ENCODE peak calls at places on chromosomes 5 and 9, in seven cellular contexts. One of them, this sample, is unnamed.

GRCh38 chr9:90803860-90804593 is 2.4 kb downstream of the SYK start:
- DNase-seq in stimulated activated CD8-positive, alpha-beta memory T cell treated with anti-CD3 and anti-CD28 coated beads, Interleukin-15, amount 100 ng/mL, for 1 hour: no peak
- DNase-seq in activated CD8-positive, alpha-beta memory T cell treated with anti-CD3 and anti-CD28 coated beads for 48 hours: no peak
- DNase-seq in left colon: no peak
- DNase-seq in H9: no peak
- DNase-seq in breast epithelium: no peak
- DNase-seq in AG20443: no peak
- DNase-seq in this sample: no peak

GRCh38 chr5:109468737-109469420 is 59.1 kb upstream of the PJA2 start:
- DNase-seq in stimulated activated CD8-positive, alpha-beta memory T cell treated with anti-CD3 and anti-CD28 coated beads, Interleukin-15, amount 100 ng/mL, for 1 hour: peak
- DNase-seq in activated CD8-positive, alpha-beta memory T cell treated with anti-CD3 and anti-CD28 coated beads for 48 hours: peak
- DNase-seq in left colon: peak
- DNase-seq in H9: peak
- DNase-seq in breast epithelium: peak
- DNase-seq in AG20443: peak
- DNase-seq in this sample: peak

GRCh38 chr5:40958811-40959210 is 49.5 kb downstream of the C7 start:
- DNase-seq in stimulated activated CD8-positive, alpha-beta memory T cell treated with anti-CD3 and anti-CD28 coated beads, Interleukin-15, amount 100 ng/mL, for 1 hour: no peak
- DNase-seq in activated CD8-positive, alpha-beta memory T cell treated with anti-CD3 and anti-CD28 coated beads for 48 hours: no peak
- DNase-seq in left colon: no peak
- DNase-seq in H9: no peak
- DNase-seq in breast epithelium: no peak
- DNase-seq in AG20443: no peak
- DNase-seq in this sample: no peak

GRCh38 chr5:171614511-171614910 is 171.1 kb upstream of the SMIM23 start:
- DNase-seq in stimulated activated CD8-positive, alpha-beta memory T cell treated with anti-CD3 and anti-CD28 coated beads, Interleukin-15, amount 100 ng/mL, for 1 hour: no peak
- DNase-seq in activated CD8-positive, alpha-beta memory T cell treated with anti-CD3 and anti-CD28 coated beads for 48 hours: no peak
- DNase-seq in left colon: no peak
- DNase-seq in H9: no peak
- DNase-seq in breast epithelium: no peak
- DNase-seq in AG20443: no peak
- DNase-seq in this sample: no peak

GRCh38 chr5:77428033-77428432 is 64.1 kb downstream of the WDR41 start:
- DNase-seq in stimulated activated CD8-positive, alpha-beta memory T cell treated with anti-CD3 and anti-CD28 coated beads, Interleukin-15, amount 100 ng/mL, for 1 hour: no peak
- DNase-seq in activated CD8-positive, alpha-beta memory T cell treated with anti-CD3 and anti-CD28 coated beads for 48 hours: no peak
- DNase-seq in left colon: no peak
- DNase-seq in H9: no peak
- DNase-seq in breast epithelium: no peak
- DNase-seq in AG20443: peak
- DNase-seq in this sample: no peak

GRCh38 chr9:134983094-134983493 is 65.4 kb upstream of the FCN1 start:
- DNase-seq in stimulated activated CD8-positive, alpha-beta memory T cell treated with anti-CD3 and anti-CD28 coated beads, Interleukin-15, amount 100 ng/mL, for 1 hour: no peak
- DNase-seq in activated CD8-positive, alpha-beta memory T cell treated with anti-CD3 and anti-CD28 coated beads for 48 hours: no peak
- DNase-seq in left colon: no peak
- DNase-seq in H9: peak
- DNase-seq in breast epithelium: no peak
- DNase-seq in AG20443: no peak
- DNase-seq in this sample: no peak

GRCh38 chr9:134304306-134304705 is 21.9 kb upstream of the RXRA start:
- DNase-seq in stimulated activated CD8-positive, alpha-beta memory T cell treated with anti-CD3 and anti-CD28 coated beads, Interleukin-15, amount 100 ng/mL, for 1 hour: no peak
- DNase-seq in activated CD8-positive, alpha-beta memory T cell treated with anti-CD3 and anti-CD28 coated beads for 48 hours: no peak
- DNase-seq in left colon: no peak
- DNase-seq in H9: no peak
- DNase-seq in breast epithelium: no peak
- DNase-seq in AG20443: no peak
- DNase-seq in this sample: no peak

GRCh38 chr9:76218868-76219462 is 175.3 kb downstream of the RFK start:
- DNase-seq in stimulated activated CD8-positive, alpha-beta memory T cell treated with anti-CD3 and anti-CD28 coated beads, Interleukin-15, amount 100 ng/mL, for 1 hour: no peak
- DNase-seq in activated CD8-positive, alpha-beta memory T cell treated with anti-CD3 and anti-CD28 coated beads for 48 hours: no peak
- DNase-seq in left colon: no peak
- DNase-seq in H9: no peak
- DNase-seq in breast epithelium: no peak
- DNase-seq in AG20443: no peak
- DNase-seq in this sample: no peak

GRCh38 chr9:117678882-117679281 is 25.3 kb upstream of the TLR4 start:
- DNase-seq in stimulated activated CD8-positive, alpha-beta memory T cell treated with anti-CD3 and anti-CD28 coated beads, Interleukin-15, amount 100 ng/mL, for 1 hour: no peak
- DNase-seq in activated CD8-positive, alpha-beta memory T cell treated with anti-CD3 and anti-CD28 coated beads for 48 hours: no peak
- DNase-seq in left colon: no peak
- DNase-seq in H9: no peak
- DNase-seq in breast epithelium: no peak
- DNase-seq in AG20443: no peak
- DNase-seq in this sample: no peak

GRCh38 chr5:151126199-151126645 is 31.4 kb downstream of the ANXA6 start:
- DNase-seq in stimulated activated CD8-positive, alpha-beta memory T cell treated with anti-CD3 and anti-CD28 coated beads, Interleukin-15, amount 100 ng/mL, for 1 hour: peak
- DNase-seq in activated CD8-positive, alpha-beta memory T cell treated with anti-CD3 and anti-CD28 coated beads for 48 hours: no peak
- DNase-seq in left colon: peak
- DNase-seq in H9: peak
- DNase-seq in breast epithelium: peak
- DNase-seq in AG20443: peak
- DNase-seq in this sample: peak

GRCh38 chr5:11520241-11520929 is 383.9 kb downstream of the CTNND2 start:
- DNase-seq in stimulated activated CD8-positive, alpha-beta memory T cell treated with anti-CD3 and anti-CD28 coated beads, Interleukin-15, amount 100 ng/mL, for 1 hour: no peak
- DNase-seq in activated CD8-positive, alpha-beta memory T cell treated with anti-CD3 and anti-CD28 coated beads for 48 hours: no peak
- DNase-seq in left colon: no peak
- DNase-seq in H9: no peak
- DNase-seq in breast epithelium: no peak
- DNase-seq in AG20443: no peak
- DNase-seq in this sample: no peak

GRCh38 chr5:134437340-134438267 is 25.9 kb upstream of the CDKN2AIPNL start:
- DNase-seq in stimulated activated CD8-positive, alpha-beta memory T cell treated with anti-CD3 and anti-CD28 coated beads, Interleukin-15, amount 100 ng/mL, for 1 hour: no peak
- DNase-seq in activated CD8-positive, alpha-beta memory T cell treated with anti-CD3 and anti-CD28 coated beads for 48 hours: no peak
- DNase-seq in left colon: no peak
- DNase-seq in H9: no peak
- DNase-seq in breast epithelium: no peak
- DNase-seq in AG20443: no peak
- DNase-seq in this sample: no peak

GRCh38 chr5:139725073-139725830 is 70.4 kb upstream of the PSD2 start:
- DNase-seq in stimulated activated CD8-positive, alpha-beta memory T cell treated with anti-CD3 and anti-CD28 coated beads, Interleukin-15, amount 100 ng/mL, for 1 hour: no peak
- DNase-seq in activated CD8-positive, alpha-beta memory T cell treated with anti-CD3 and anti-CD28 coated beads for 48 hours: no peak
- DNase-seq in left colon: no peak
- DNase-seq in H9: no peak
- DNase-seq in breast epithelium: no peak
- DNase-seq in AG20443: peak
- DNase-seq in this sample: peak

GRCh38 chr5:77631166-77631582 is 7.3 kb downstream of the OTP start:
- DNase-seq in stimulated activated CD8-positive, alpha-beta memory T cell treated with anti-CD3 and anti-CD28 coated beads, Interleukin-15, amount 100 ng/mL, for 1 hour: no peak
- DNase-seq in activated CD8-positive, alpha-beta memory T cell treated with anti-CD3 and anti-CD28 coated beads for 48 hours: no peak
- DNase-seq in left colon: no peak
- DNase-seq in H9: no peak
- DNase-seq in breast epithelium: no peak
- DNase-seq in AG20443: no peak
- DNase-seq in this sample: no peak

GRCh38 chr5:138752951-138753793 is at the start of gene CTNNA1:
- DNase-seq in stimulated activated CD8-positive, alpha-beta memory T cell treated with anti-CD3 and anti-CD28 coated beads, Interleukin-15, amount 100 ng/mL, for 1 hour: peak
- DNase-seq in activated CD8-positive, alpha-beta memory T cell treated with anti-CD3 and anti-CD28 coated beads for 48 hours: peak
- DNase-seq in left colon: peak
- DNase-seq in H9: peak
- DNase-seq in breast epithelium: peak
- DNase-seq in AG20443: peak
- DNase-seq in this sample: peak

GRCh38 chr9:91131433-91131839 is 230.3 kb downstream of the AUH start:
- DNase-seq in stimulated activated CD8-positive, alpha-beta memory T cell treated with anti-CD3 and anti-CD28 coated beads, Interleukin-15, amount 100 ng/mL, for 1 hour: no peak
- DNase-seq in activated CD8-positive, alpha-beta memory T cell treated with anti-CD3 and anti-CD28 coated beads for 48 hours: peak
- DNase-seq in left colon: peak
- DNase-seq in H9: no peak
- DNase-seq in breast epithelium: no peak
- DNase-seq in AG20443: peak
- DNase-seq in this sample: peak

GRCh38 chr5:126852104-126852531 is 75.2 kb downstream of the LMNB1 start:
- DNase-seq in stimulated activated CD8-positive, alpha-beta memory T cell treated with anti-CD3 and anti-CD28 coated beads, Interleukin-15, amount 100 ng/mL, for 1 hour: no peak
- DNase-seq in activated CD8-positive, alpha-beta memory T cell treated with anti-CD3 and anti-CD28 coated beads for 48 hours: no peak
- DNase-seq in left colon: no peak
- DNase-seq in H9: no peak
- DNase-seq in breast epithelium: no peak
- DNase-seq in AG20443: peak
- DNase-seq in this sample: no peak

GRCh38 chr9:89215342-89215741 is 36.7 kb upstream of the SHC3 start:
- DNase-seq in stimulated activated CD8-positive, alpha-beta memory T cell treated with anti-CD3 and anti-CD28 coated beads, Interleukin-15, amount 100 ng/mL, for 1 hour: no peak
- DNase-seq in activated CD8-positive, alpha-beta memory T cell treated with anti-CD3 and anti-CD28 coated beads for 48 hours: no peak
- DNase-seq in left colon: no peak
- DNase-seq in H9: no peak
- DNase-seq in breast epithelium: no peak
- DNase-seq in AG20443: no peak
- DNase-seq in this sample: no peak

GRCh38 chr9:71819115-71819739 is 50.9 kb upstream of the CEMIP2 start:
- DNase-seq in stimulated activated CD8-positive, alpha-beta memory T cell treated with anti-CD3 and anti-CD28 coated beads, Interleukin-15, amount 100 ng/mL, for 1 hour: peak
- DNase-seq in activated CD8-positive, alpha-beta memory T cell treated with anti-CD3 and anti-CD28 coated beads for 48 hours: no peak
- DNase-seq in left colon: no peak
- DNase-seq in H9: no peak
- DNase-seq in breast epithelium: no peak
- DNase-seq in AG20443: peak
- DNase-seq in this sample: no peak

GRCh38 chr5:87741891-87742290 is 329.2 kb upstream of the CCNH start:
- DNase-seq in stimulated activated CD8-positive, alpha-beta memory T cell treated with anti-CD3 and anti-CD28 coated beads, Interleukin-15, amount 100 ng/mL, for 1 hour: no peak
- DNase-seq in activated CD8-positive, alpha-beta memory T cell treated with anti-CD3 and anti-CD28 coated beads for 48 hours: no peak
- DNase-seq in left colon: no peak
- DNase-seq in H9: no peak
- DNase-seq in breast epithelium: no peak
- DNase-seq in AG20443: no peak
- DNase-seq in this sample: no peak

GRCh38 chr9:89145086-89145485 is 33.5 kb downstream of the SHC3 start:
- DNase-seq in stimulated activated CD8-positive, alpha-beta memory T cell treated with anti-CD3 and anti-CD28 coated beads, Interleukin-15, amount 100 ng/mL, for 1 hour: no peak
- DNase-seq in activated CD8-positive, alpha-beta memory T cell treated with anti-CD3 and anti-CD28 coated beads for 48 hours: no peak
- DNase-seq in left colon: no peak
- DNase-seq in H9: no peak
- DNase-seq in breast epithelium: no peak
- DNase-seq in AG20443: no peak
- DNase-seq in this sample: no peak

GRCh38 chr5:127041571-127041970 is 11.2 kb upstream of the MARCHF3 start:
- DNase-seq in stimulated activated CD8-positive, alpha-beta memory T cell treated with anti-CD3 and anti-CD28 coated beads, Interleukin-15, amount 100 ng/mL, for 1 hour: no peak
- DNase-seq in activated CD8-positive, alpha-beta memory T cell treated with anti-CD3 and anti-CD28 coated beads for 48 hours: no peak
- DNase-seq in left colon: no peak
- DNase-seq in H9: no peak
- DNase-seq in breast epithelium: no peak
- DNase-seq in AG20443: peak
- DNase-seq in this sample: no peak

GRCh38 chr5:76782444-76782843 is 36.4 kb upstream of the F2RL1 start:
- DNase-seq in stimulated activated CD8-positive, alpha-beta memory T cell treated with anti-CD3 and anti-CD28 coated beads, Interleukin-15, amount 100 ng/mL, for 1 hour: no peak
- DNase-seq in activated CD8-positive, alpha-beta memory T cell treated with anti-CD3 and anti-CD28 coated beads for 48 hours: no peak
- DNase-seq in left colon: no peak
- DNase-seq in H9: no peak
- DNase-seq in breast epithelium: no peak
- DNase-seq in AG20443: no peak
- DNase-seq in this sample: no peak

GRCh38 chr9:113682297-113682771 is 193.8 kb upstream of the ZNF618 start:
- DNase-seq in stimulated activated CD8-positive, alpha-beta memory T cell treated with anti-CD3 and anti-CD28 coated beads, Interleukin-15, amount 100 ng/mL, for 1 hour: no peak
- DNase-seq in activated CD8-positive, alpha-beta memory T cell treated with anti-CD3 and anti-CD28 coated beads for 48 hours: peak
- DNase-seq in left colon: peak
- DNase-seq in H9: peak
- DNase-seq in breast epithelium: peak
- DNase-seq in AG20443: peak
- DNase-seq in this sample: peak

GRCh38 chr5:19172926-19173425 is 815.0 kb downstream of the CDH18 start:
- DNase-seq in stimulated activated CD8-positive, alpha-beta memory T cell treated with anti-CD3 and anti-CD28 coated beads, Interleukin-15, amount 100 ng/mL, for 1 hour: no peak
- DNase-seq in activated CD8-positive, alpha-beta memory T cell treated with anti-CD3 and anti-CD28 coated beads for 48 hours: no peak
- DNase-seq in left colon: no peak
- DNase-seq in H9: no peak
- DNase-seq in breast epithelium: no peak
- DNase-seq in AG20443: no peak
- DNase-seq in this sample: no peak

GRCh38 chr9:4798281-4798680 is 5.5 kb downstream of the RCL1 start:
- DNase-seq in stimulated activated CD8-positive, alpha-beta memory T cell treated with anti-CD3 and anti-CD28 coated beads, Interleukin-15, amount 100 ng/mL, for 1 hour: no peak
- DNase-seq in activated CD8-positive, alpha-beta memory T cell treated with anti-CD3 and anti-CD28 coated beads for 48 hours: no peak
- DNase-seq in left colon: no peak
- DNase-seq in H9: no peak
- DNase-seq in breast epithelium: no peak
- DNase-seq in AG20443: no peak
- DNase-seq in this sample: no peak

GRCh38 chr5:154368041-154368800 is 77.6 kb upstream of the SAP30L start:
- DNase-seq in stimulated activated CD8-positive, alpha-beta memory T cell treated with anti-CD3 and anti-CD28 coated beads, Interleukin-15, amount 100 ng/mL, for 1 hour: no peak
- DNase-seq in activated CD8-positive, alpha-beta memory T cell treated with anti-CD3 and anti-CD28 coated beads for 48 hours: no peak
- DNase-seq in left colon: no peak
- DNase-seq in H9: peak
- DNase-seq in breast epithelium: peak
- DNase-seq in AG20443: peak
- DNase-seq in this sample: peak

GRCh38 chr5:170480277-170480676 is 23.5 kb upstream of the KCNIP1 start:
- DNase-seq in stimulated activated CD8-positive, alpha-beta memory T cell treated with anti-CD3 and anti-CD28 coated beads, Interleukin-15, amount 100 ng/mL, for 1 hour: no peak
- DNase-seq in activated CD8-positive, alpha-beta memory T cell treated with anti-CD3 and anti-CD28 coated beads for 48 hours: no peak
- DNase-seq in left colon: no peak
- DNase-seq in H9: no peak
- DNase-seq in breast epithelium: no peak
- DNase-seq in AG20443: no peak
- DNase-seq in this sample: no peak

GRCh38 chr9:136545065-136545965 is 533 bp downstream of the NOTCH1 start:
- DNase-seq in stimulated activated CD8-positive, alpha-beta memory T cell treated with anti-CD3 and anti-CD28 coated beads, Interleukin-15, amount 100 ng/mL, for 1 hour: no peak
- DNase-seq in activated CD8-positive, alpha-beta memory T cell treated with anti-CD3 and anti-CD28 coated beads for 48 hours: peak
- DNase-seq in left colon: no peak
- DNase-seq in H9: no peak
- DNase-seq in breast epithelium: no peak
- DNase-seq in AG20443: peak
- DNase-seq in this sample: no peak